ENCODE peak calls at places on chromosomes 1 and 21, in seven cellular contexts. One of them, this sample, is unnamed.

GRCh38 chr1:223052931-223053330 is 90.1 kb downstream of the TLR5 start:
- DNase-seq in central memory CD8-positive, alpha-beta T cell: no peak
- DNase-seq in H9: no peak
- DNase-seq in omental fat pad: no peak
- DNase-seq in NCI-H1105 treated with DMSO at 0.1 percent for 48 hours: no peak
- DNase-seq in mucosa of gallbladder: no peak
- DNase-seq in foreskin melanocyte: no peak
- DNase-seq in this sample: no peak

GRCh38 chr1:26971590-26971989 is 11.3 kb upstream of the KDF1 start:
- DNase-seq in central memory CD8-positive, alpha-beta T cell: no peak
- DNase-seq in omental fat pad: no peak
- DNase-seq in H9: no peak
- DNase-seq in NCI-H1105 treated with DMSO at 0.1 percent for 48 hours: no peak
- DNase-seq in foreskin melanocyte: no peak
- DNase-seq in mucosa of gallbladder: no peak
- DNase-seq in this sample: no peak

GRCh38 chr1:209659909-209660308 is 7.7 kb upstream of the LAMB3 start:
- DNase-seq in NCI-H1105 treated with DMSO at 0.1 percent for 48 hours: no peak
- DNase-seq in foreskin melanocyte: no peak
- DNase-seq in central memory CD8-positive, alpha-beta T cell: no peak
- DNase-seq in mucosa of gallbladder: no peak
- DNase-seq in H9: no peak
- DNase-seq in omental fat pad: no peak
- DNase-seq in this sample: no peak

GRCh38 chr1:202521886-202522285 is 173.4 kb downstream of the PPP1R12B start:
- DNase-seq in mucosa of gallbladder: no peak
- DNase-seq in central memory CD8-positive, alpha-beta T cell: no peak
- DNase-seq in H9: no peak
- DNase-seq in foreskin melanocyte: no peak
- DNase-seq in NCI-H1105 treated with DMSO at 0.1 percent for 48 hours: no peak
- DNase-seq in omental fat pad: no peak
- DNase-seq in this sample: no peak

GRCh38 chr21:37908691-37909090 is 7.6 kb downstream of the KCNJ6 start:
- DNase-seq in omental fat pad: no peak
- DNase-seq in H9: no peak
- DNase-seq in NCI-H1105 treated with DMSO at 0.1 percent for 48 hours: no peak
- DNase-seq in mucosa of gallbladder: no peak
- DNase-seq in foreskin melanocyte: no peak
- DNase-seq in central memory CD8-positive, alpha-beta T cell: no peak
- DNase-seq in this sample: no peak

GRCh38 chr1:159247266-159247665 is 42.6 kb downstream of the ACKR1 start:
- DNase-seq in central memory CD8-positive, alpha-beta T cell: no peak
- DNase-seq in foreskin melanocyte: peak
- DNase-seq in NCI-H1105 treated with DMSO at 0.1 percent for 48 hours: no peak
- DNase-seq in H9: no peak
- DNase-seq in omental fat pad: no peak
- DNase-seq in mucosa of gallbladder: no peak
- DNase-seq in this sample: no peak

GRCh38 chr1:109877320-109877771 is 33.3 kb upstream of the CSF1 start:
- DNase-seq in NCI-H1105 treated with DMSO at 0.1 percent for 48 hours: no peak
- DNase-seq in mucosa of gallbladder: peak
- DNase-seq in H9: peak
- DNase-seq in central memory CD8-positive, alpha-beta T cell: no peak
- DNase-seq in omental fat pad: no peak
- DNase-seq in foreskin melanocyte: peak
- DNase-seq in this sample: peak

GRCh38 chr1:175221548-175222175 is 29.1 kb upstream of the KIAA0040 start:
- DNase-seq in H9: peak
- DNase-seq in omental fat pad: no peak
- DNase-seq in foreskin melanocyte: no peak
- DNase-seq in mucosa of gallbladder: peak
- DNase-seq in central memory CD8-positive, alpha-beta T cell: no peak
- DNase-seq in NCI-H1105 treated with DMSO at 0.1 percent for 48 hours: no peak
- DNase-seq in this sample: no peak

GRCh38 chr1:183456826-183457225 is 15.5 kb upstream of the SMG7 start:
- DNase-seq in foreskin melanocyte: no peak
- DNase-seq in NCI-H1105 treated with DMSO at 0.1 percent for 48 hours: no peak
- DNase-seq in central memory CD8-positive, alpha-beta T cell: no peak
- DNase-seq in H9: no peak
- DNase-seq in omental fat pad: no peak
- DNase-seq in mucosa of gallbladder: no peak
- DNase-seq in this sample: no peak

GRCh38 chr1:186812560-186812959 is 16.2 kb upstream of the PLA2G4A start:
- DNase-seq in H9: no peak
- DNase-seq in NCI-H1105 treated with DMSO at 0.1 percent for 48 hours: no peak
- DNase-seq in central memory CD8-positive, alpha-beta T cell: no peak
- DNase-seq in mucosa of gallbladder: no peak
- DNase-seq in foreskin melanocyte: no peak
- DNase-seq in omental fat pad: no peak
- DNase-seq in this sample: no peak

GRCh38 chr1:92877792-92878191 is 46.0 kb downstream of the RPL5 start:
- DNase-seq in NCI-H1105 treated with DMSO at 0.1 percent for 48 hours: peak
- DNase-seq in H9: no peak
- DNase-seq in mucosa of gallbladder: no peak
- DNase-seq in central memory CD8-positive, alpha-beta T cell: no peak
- DNase-seq in foreskin melanocyte: no peak
- DNase-seq in omental fat pad: no peak
- DNase-seq in this sample: no peak

GRCh38 chr1:223057569-223058093 is 85.4 kb downstream of the TLR5 start:
- DNase-seq in mucosa of gallbladder: no peak
- DNase-seq in foreskin melanocyte: no peak
- DNase-seq in NCI-H1105 treated with DMSO at 0.1 percent for 48 hours: no peak
- DNase-seq in central memory CD8-positive, alpha-beta T cell: no peak
- DNase-seq in omental fat pad: no peak
- DNase-seq in H9: no peak
- DNase-seq in this sample: no peak

GRCh38 chr21:46269466-46269865 is 15.9 kb downstream of the MCM3AP start:
- DNase-seq in mucosa of gallbladder: no peak
- DNase-seq in H9: no peak
- DNase-seq in foreskin melanocyte: no peak
- DNase-seq in NCI-H1105 treated with DMSO at 0.1 percent for 48 hours: no peak
- DNase-seq in central memory CD8-positive, alpha-beta T cell: no peak
- DNase-seq in omental fat pad: no peak
- DNase-seq in this sample: no peak

GRCh38 chr1:239387304-239388231 is 1.2 kb downstream of the CHRM3 start:
- DNase-seq in central memory CD8-positive, alpha-beta T cell: no peak
- DNase-seq in mucosa of gallbladder: no peak
- DNase-seq in H9: peak
- DNase-seq in omental fat pad: no peak
- DNase-seq in NCI-H1105 treated with DMSO at 0.1 percent for 48 hours: no peak
- DNase-seq in foreskin melanocyte: peak
- DNase-seq in this sample: no peak

GRCh38 chr1:30763654-30764248 is 6.2 kb upstream of the LAPTM5 start:
- DNase-seq in omental fat pad: no peak
- DNase-seq in H9: no peak
- DNase-seq in NCI-H1105 treated with DMSO at 0.1 percent for 48 hours: no peak
- DNase-seq in foreskin melanocyte: no peak
- DNase-seq in mucosa of gallbladder: no peak
- DNase-seq in central memory CD8-positive, alpha-beta T cell: no peak
- DNase-seq in this sample: no peak

GRCh38 chr1:174258148-174258550 is 98.8 kb downstream of the RABGAP1L start:
- DNase-seq in mucosa of gallbladder: peak
- DNase-seq in foreskin melanocyte: peak
- DNase-seq in H9: peak
- DNase-seq in omental fat pad: no peak
- DNase-seq in central memory CD8-positive, alpha-beta T cell: peak
- DNase-seq in NCI-H1105 treated with DMSO at 0.1 percent for 48 hours: peak
- DNase-seq in this sample: no peak

GRCh38 chr1:66648896-66649597 is 103.2 kb upstream of the DYNLT5 start:
- DNase-seq in mucosa of gallbladder: no peak
- DNase-seq in H9: no peak
- DNase-seq in NCI-H1105 treated with DMSO at 0.1 percent for 48 hours: no peak
- DNase-seq in foreskin melanocyte: no peak
- DNase-seq in central memory CD8-positive, alpha-beta T cell: no peak
- DNase-seq in omental fat pad: no peak
- DNase-seq in this sample: no peak

GRCh38 chr1:3135746-3136455 is 66.9 kb downstream of the PRDM16 start:
- DNase-seq in mucosa of gallbladder: no peak
- DNase-seq in omental fat pad: no peak
- DNase-seq in H9: no peak
- DNase-seq in central memory CD8-positive, alpha-beta T cell: no peak
- DNase-seq in NCI-H1105 treated with DMSO at 0.1 percent for 48 hours: no peak
- DNase-seq in foreskin melanocyte: no peak
- DNase-seq in this sample: no peak

GRCh38 chr1:183279835-183280234 is 93.8 kb downstream of the LAMC2 start:
- DNase-seq in mucosa of gallbladder: no peak
- DNase-seq in H9: no peak
- DNase-seq in central memory CD8-positive, alpha-beta T cell: no peak
- DNase-seq in foreskin melanocyte: no peak
- DNase-seq in omental fat pad: peak
- DNase-seq in NCI-H1105 treated with DMSO at 0.1 percent for 48 hours: no peak
- DNase-seq in this sample: no peak

GRCh38 chr1:113976609-113977278 is 2.5 kb upstream of the OLFML3 start:
- DNase-seq in NCI-H1105 treated with DMSO at 0.1 percent for 48 hours: no peak
- DNase-seq in mucosa of gallbladder: no peak
- DNase-seq in central memory CD8-positive, alpha-beta T cell: no peak
- DNase-seq in foreskin melanocyte: peak
- DNase-seq in omental fat pad: no peak
- DNase-seq in H9: peak
- DNase-seq in this sample: no peak

GRCh38 chr1:3021801-3022401 is 634 bp downstream of the ACTRT2 start:
- DNase-seq in central memory CD8-positive, alpha-beta T cell: no peak
- DNase-seq in omental fat pad: no peak
- DNase-seq in NCI-H1105 treated with DMSO at 0.1 percent for 48 hours: no peak
- DNase-seq in foreskin melanocyte: no peak
- DNase-seq in mucosa of gallbladder: no peak
- DNase-seq in H9: no peak
- DNase-seq in this sample: peak

GRCh38 chr1:244154882-244155531 is 103.9 kb downstream of the ZBTB18 start:
- DNase-seq in mucosa of gallbladder: no peak
- DNase-seq in foreskin melanocyte: peak
- DNase-seq in central memory CD8-positive, alpha-beta T cell: no peak
- DNase-seq in H9: peak
- DNase-seq in NCI-H1105 treated with DMSO at 0.1 percent for 48 hours: no peak
- DNase-seq in omental fat pad: no peak
- DNase-seq in this sample: no peak

GRCh38 chr1:52814465-52814864 is 28.1 kb upstream of the ZYG11A start:
- DNase-seq in foreskin melanocyte: no peak
- DNase-seq in mucosa of gallbladder: no peak
- DNase-seq in central memory CD8-positive, alpha-beta T cell: no peak
- DNase-seq in omental fat pad: no peak
- DNase-seq in H9: no peak
- DNase-seq in NCI-H1105 treated with DMSO at 0.1 percent for 48 hours: no peak
- DNase-seq in this sample: no peak

GRCh38 chr1:68168545-68169065 is 63.7 kb downstream of the WLS start:
- DNase-seq in NCI-H1105 treated with DMSO at 0.1 percent for 48 hours: no peak
- DNase-seq in central memory CD8-positive, alpha-beta T cell: no peak
- DNase-seq in foreskin melanocyte: no peak
- DNase-seq in H9: no peak
- DNase-seq in mucosa of gallbladder: no peak
- DNase-seq in omental fat pad: no peak
- DNase-seq in this sample: no peak

GRCh38 chr1:214331827-214332423 is 51.0 kb downstream of the SMYD2 start:
- DNase-seq in foreskin melanocyte: no peak
- DNase-seq in H9: peak
- DNase-seq in central memory CD8-positive, alpha-beta T cell: no peak
- DNase-seq in omental fat pad: no peak
- DNase-seq in mucosa of gallbladder: no peak
- DNase-seq in NCI-H1105 treated with DMSO at 0.1 percent for 48 hours: peak
- DNase-seq in this sample: no peak

GRCh38 chr1:32873484-32873883 is 2.8 kb upstream of the FNDC5 start:
- DNase-seq in foreskin melanocyte: no peak
- DNase-seq in mucosa of gallbladder: no peak
- DNase-seq in central memory CD8-positive, alpha-beta T cell: no peak
- DNase-seq in H9: no peak
- DNase-seq in NCI-H1105 treated with DMSO at 0.1 percent for 48 hours: no peak
- DNase-seq in omental fat pad: no peak
- DNase-seq in this sample: peak

GRCh38 chr1:63730211-63730610 is 43.6 kb upstream of the ROR1 start:
- DNase-seq in foreskin melanocyte: no peak
- DNase-seq in NCI-H1105 treated with DMSO at 0.1 percent for 48 hours: peak
- DNase-seq in mucosa of gallbladder: no peak
- DNase-seq in omental fat pad: no peak
- DNase-seq in H9: peak
- DNase-seq in central memory CD8-positive, alpha-beta T cell: no peak
- DNase-seq in this sample: no peak

GRCh38 chr1:235646463-235646862 is 3.1 kb downstream of the GNG4 start:
- DNase-seq in NCI-H1105 treated with DMSO at 0.1 percent for 48 hours: no peak
- DNase-seq in H9: no peak
- DNase-seq in mucosa of gallbladder: no peak
- DNase-seq in omental fat pad: no peak
- DNase-seq in central memory CD8-positive, alpha-beta T cell: no peak
- DNase-seq in foreskin melanocyte: no peak
- DNase-seq in this sample: no peak

GRCh38 chr1:200965111-200965510 is 58.4 kb downstream of the KIF21B start:
- DNase-seq in foreskin melanocyte: no peak
- DNase-seq in mucosa of gallbladder: no peak
- DNase-seq in omental fat pad: no peak
- DNase-seq in central memory CD8-positive, alpha-beta T cell: no peak
- DNase-seq in NCI-H1105 treated with DMSO at 0.1 percent for 48 hours: no peak
- DNase-seq in H9: no peak
- DNase-seq in this sample: no peak

GRCh38 chr1:64065571-64065970 is 137.9 kb upstream of the UBE2U start:
- DNase-seq in central memory CD8-positive, alpha-beta T cell: no peak
- DNase-seq in foreskin melanocyte: no peak
- DNase-seq in NCI-H1105 treated with DMSO at 0.1 percent for 48 hours: no peak
- DNase-seq in mucosa of gallbladder: no peak
- DNase-seq in H9: no peak
- DNase-seq in omental fat pad: no peak
- DNase-seq in this sample: no peak

GRCh38 chr1:65084068-65084467 is 63.9 kb upstream of the AK4 start:
- DNase-seq in mucosa of gallbladder: no peak
- DNase-seq in foreskin melanocyte: no peak
- DNase-seq in omental fat pad: no peak
- DNase-seq in NCI-H1105 treated with DMSO at 0.1 percent for 48 hours: no peak
- DNase-seq in central memory CD8-positive, alpha-beta T cell: no peak
- DNase-seq in H9: no peak
- DNase-seq in this sample: no peak

GRCh38 chr1:114756949-114757454 is 782 bp downstream of the CSDE1 start:
- DNase-seq in central memory CD8-positive, alpha-beta T cell: no peak
- DNase-seq in NCI-H1105 treated with DMSO at 0.1 percent for 48 hours: peak
- DNase-seq in mucosa of gallbladder: no peak
- DNase-seq in omental fat pad: peak
- DNase-seq in foreskin melanocyte: no peak
- DNase-seq in H9: no peak
- DNase-seq in this sample: no peak

GRCh38 chr1:58762806-58763205 is 21.0 kb downstream of the JUN start:
- DNase-seq in omental fat pad: no peak
- DNase-seq in H9: no peak
- DNase-seq in mucosa of gallbladder: no peak
- DNase-seq in central memory CD8-positive, alpha-beta T cell: no peak
- DNase-seq in NCI-H1105 treated with DMSO at 0.1 percent for 48 hours: no peak
- DNase-seq in foreskin melanocyte: no peak
- DNase-seq in this sample: no peak

GRCh38 chr1:169483500-169483966 is 2.2 kb downstream of the SLC19A2 start:
- DNase-seq in foreskin melanocyte: peak
- DNase-seq in H9: no peak
- DNase-seq in NCI-H1105 treated with DMSO at 0.1 percent for 48 hours: no peak
- DNase-seq in mucosa of gallbladder: peak
- DNase-seq in omental fat pad: no peak
- DNase-seq in central memory CD8-positive, alpha-beta T cell: no peak
- DNase-seq in this sample: no peak

GRCh38 chr1:154320882-154321608 is at the start of gene AQP10:
- DNase-seq in NCI-H1105 treated with DMSO at 0.1 percent for 48 hours: no peak
- DNase-seq in omental fat pad: no peak
- DNase-seq in mucosa of gallbladder: peak
- DNase-seq in central memory CD8-positive, alpha-beta T cell: no peak
- DNase-seq in H9: no peak
- DNase-seq in foreskin melanocyte: no peak
- DNase-seq in this sample: no peak

GRCh38 chr1:64469121-64469520 is 808 bp upstream of the CACHD1 start:
- DNase-seq in foreskin melanocyte: no peak
- DNase-seq in H9: peak
- DNase-seq in NCI-H1105 treated with DMSO at 0.1 percent for 48 hours: peak
- DNase-seq in central memory CD8-positive, alpha-beta T cell: no peak
- DNase-seq in omental fat pad: no peak
- DNase-seq in mucosa of gallbladder: no peak
- DNase-seq in this sample: no peak

GRCh38 chr1:181192277-181192676 is 103.8 kb downstream of the IER5 start:
- DNase-seq in mucosa of gallbladder: no peak
- DNase-seq in H9: no peak
- DNase-seq in central memory CD8-positive, alpha-beta T cell: no peak
- DNase-seq in omental fat pad: no peak
- DNase-seq in NCI-H1105 treated with DMSO at 0.1 percent for 48 hours: no peak
- DNase-seq in foreskin melanocyte: no peak
- DNase-seq in this sample: no peak

GRCh38 chr1:37776946-37777516 is 12.1 kb upstream of the EPHA10 start:
- DNase-seq in central memory CD8-positive, alpha-beta T cell: no peak
- DNase-seq in foreskin melanocyte: no peak
- DNase-seq in mucosa of gallbladder: no peak
- DNase-seq in NCI-H1105 treated with DMSO at 0.1 percent for 48 hours: no peak
- DNase-seq in H9: no peak
- DNase-seq in omental fat pad: no peak
- DNase-seq in this sample: no peak